ENCODE peak calls at places on chromosome 6, in five cellular contexts. M, L, W, F and O are unnamed samples.

GRCh38 chr6:28758046-28758817 is 165.6 kb downstream of the TRIM27 start:
- DNase-seq in M (no peak), W (peak; percentile 73), F (peak; percentile 34), L (no peak), O (peak; percentile 85)

GRCh38 chr6:22888147-22888831 is 318.9 kb downstream of the HDGFL1 start:
- DNase-seq in M (no peak), F (no peak), W (no peak), L (no peak), O (no peak)

GRCh38 chr6:88494401-88495140 is 328.4 kb upstream of the CNR1 start:
- DNase-seq in M (no peak), W (no peak), F (no peak), L (no peak), O (no peak)

GRCh38 chr6:90062051-90062450 is 167.8 kb downstream of the GJA10 start:
- DNase-seq in M (no peak), W (no peak), L (no peak), F (no peak), O (no peak)

GRCh38 chr6:52361945-52362442 is at the start of gene PAQR8:
- DNase-seq in M (peak; percentile 81), F (peak; percentile 93), W (no peak), L (peak; percentile 69), O (peak; percentile 36)

GRCh38 chr6:21883528-21883927 is 290.0 kb downstream of the SOX4 start:
- DNase-seq in M (no peak), F (no peak), L (no peak), W (no peak), O (no peak)

GRCh38 chr6:3286641-3287171 is 28.0 kb downstream of the PSMG4 start:
- DNase-seq in M (no peak), F (no peak), W (no peak), L (no peak), O (no peak)

GRCh38 chr6:155690820-155691219 is 235.2 kb upstream of the NOX3 start:
- DNase-seq in L (no peak), W (no peak), M (no peak), F (no peak), O (no peak)

GRCh38 chr6:107641500-107641931 is 151.6 kb downstream of the SOBP start:
- DNase-seq in M (no peak), W (no peak), F (peak; percentile 23), L (no peak), O (no peak)

GRCh38 chr6:46284472-46284871 is 113.7 kb upstream of the ENPP5 start:
- DNase-seq in F (no peak), L (no peak), M (no peak), W (no peak), O (no peak)

GRCh38 chr6:53294095-53294494 is 54.7 kb downstream of the ELOVL5 start:
- DNase-seq in F (peak; percentile 56), L (no peak), M (no peak), W (no peak), O (peak; percentile 45)

GRCh38 chr6:151374024-151374423 is 17.3 kb downstream of the ZBTB2 start:
- DNase-seq in F (no peak), M (peak; percentile 44), L (no peak), W (no peak), O (peak; percentile 38)

GRCh38 chr6:159713984-159714383 is 13.3 kb upstream of the WTAP start:
- DNase-seq in M (no peak), F (no peak), W (no peak), L (no peak), O (no peak)

GRCh38 chr6:142377112-142377848 is 75.5 kb downstream of the ADGRG6 start:
- DNase-seq in W (no peak), M (no peak), F (peak; percentile 53), L (no peak), O (peak; percentile 70)

GRCh38 chr6:110341671-110342304 is 16.4 kb downstream of the METTL24 start:
- DNase-seq in F (no peak), M (no peak), L (peak; percentile 31), W (no peak), O (peak; percentile 61)

GRCh38 chr6:38813451-38813850 is 98.3 kb downstream of the DNAH8 start:
- DNase-seq in W (no peak), M (no peak), F (no peak), L (no peak), O (no peak)

GRCh38 chr6:49787176-49787575 is at the start of gene PGK2:
- DNase-seq in L (no peak), F (peak; percentile 67), M (no peak), W (no peak), O (peak; percentile 51)

GRCh38 chr6:14258695-14259655 is 141.4 kb downstream of the CD83 start:
- DNase-seq in W (no peak), F (no peak), M (no peak), L (no peak), O (no peak)

GRCh38 chr6:109059591-109060021 is 35.0 kb downstream of the SESN1 start:
- DNase-seq in W (no peak), L (no peak), F (no peak), M (peak; percentile 19), O (no peak)

GRCh38 chr6:15061176-15061575 is 184.7 kb upstream of the JARID2 start:
- DNase-seq in W (no peak), M (no peak), F (peak; percentile 35), L (no peak), O (no peak)

GRCh38 chr6:157946865-157947532 is 34.7 kb upstream of the SYNJ2 start:
- DNase-seq in W (peak; percentile 17), L (no peak), F (peak; percentile 43), M (peak; percentile 57), O (no peak)

GRCh38 chr6:5214570-5215052 is 46.1 kb downstream of the LYRM4 start:
- DNase-seq in F (peak; percentile 65), L (peak; percentile 55), W (no peak), M (peak; percentile 51), O (peak; percentile 78)

GRCh38 chr6:55704421-55704820 is 125.4 kb upstream of the HMGCLL1 start:
- DNase-seq in W (no peak), L (peak; percentile 47), M (no peak), F (no peak), O (no peak)

GRCh38 chr6:41352396-41352795 is 17.0 kb downstream of the NCR2 start:
- DNase-seq in F (no peak), W (no peak), L (no peak), M (no peak), O (no peak)

GRCh38 chr6:136306466-136306865 is 16.8 kb upstream of the BCLAF1 start:
- DNase-seq in W (no peak), M (no peak), F (no peak), L (no peak), O (no peak)

GRCh38 chr6:63272397-63272796 is 47.4 kb downstream of the LGSN start:
- DNase-seq in F (peak; percentile 18), W (peak; percentile 4), L (no peak), M (no peak), O (no peak)

GRCh38 chr6:131382646-131383045 is 190.4 kb upstream of the ARG1 start:
- DNase-seq in W (no peak), L (no peak), M (no peak), F (no peak), O (no peak)

GRCh38 chr6:1297746-1298145 is 14.2 kb upstream of the FOXQ1 start:
- DNase-seq in F (no peak), W (peak; percentile 50), L (peak; percentile 57), M (no peak), O (no peak)

GRCh38 chr6:148738939-148739821 is 7.7 kb upstream of the UST start:
- DNase-seq in W (no peak), M (no peak), F (no peak), L (no peak), O (no peak)

GRCh38 chr6:111540971-111541719 is 58.1 kb upstream of the REV3L start:
- DNase-seq in F (no peak), L (no peak), M (no peak), W (no peak), O (peak; percentile 73)

GRCh38 chr6:149872233-149872632 is 8.1 kb upstream of the LRP11 start:
- DNase-seq in L (no peak), M (no peak), W (no peak), F (no peak), O (no peak)

GRCh38 chr6:56954389-56955170 is at the start of gene BEND6:
- DNase-seq in L (peak; percentile 73), F (peak; percentile 71), M (peak; percentile 53), W (peak; percentile 60), O (peak; percentile 13)

GRCh38 chr6:48744948-48745347 is 634.0 kb upstream of the PTCHD4 start:
- DNase-seq in L (no peak), W (no peak), M (no peak), F (no peak), O (no peak)

GRCh38 chr6:139939189-139939979 is 564.9 kb upstream of the CITED2 start:
- DNase-seq in W (no peak), F (peak; percentile 61), L (no peak), M (no peak), O (no peak)

GRCh38 chr6:128487055-128487454 is 33.3 kb downstream of the PTPRK start:
- DNase-seq in W (no peak), M (no peak), L (no peak), F (no peak), O (no peak)

GRCh38 chr6:144528605-144529425 is 243.7 kb downstream of the UTRN start:
- DNase-seq in L (no peak), F (peak; percentile 31), W (peak; percentile 10), M (no peak), O (peak; percentile 52)

GRCh38 chr6:107185570-107185969 is 70.3 kb upstream of the BEND3 start:
- DNase-seq in M (no peak), L (no peak), W (no peak), F (peak; percentile 35), O (peak; percentile 68)

GRCh38 chr6:170522565-170523183 is 30.4 kb downstream of the PSMB1 start:
- DNase-seq in L (peak; percentile 4), W (no peak), M (no peak), F (peak; percentile 64), O (peak; percentile 27)